ENCODE peak calls at places on chromosomes 12 and 14, in seven cellular contexts. Y, G, O, R, D, P and S are unnamed samples.
A peak's percentile ranks its signal among the peaks of the same experiment; 100 is the strongest.

GRCh38 chr14:68964300-68965093 is 14.6 kb downstream of the ACTN1 start:
- DNase-seq in Y (no peak), G (no peak), O (no peak), R (no peak), D (no peak), P (peak; percentile 59), S (no peak)

GRCh38 chr12:4323400-4323799 is 2.4 kb downstream of the TIGAR start:
- DNase-seq in Y (peak; percentile 2), G (no peak), O (no peak), R (no peak), D (no peak), P (no peak), S (no peak)

GRCh38 chr14:72519543-72519942 is 374.4 kb downstream of the DPF3 start:
- DNase-seq in Y (no peak), G (no peak), O (no peak), R (no peak), D (no peak), P (no peak), S (no peak)

GRCh38 chr14:49249022-49249421 is 337.2 kb downstream of the RPS29 start:
- DNase-seq in Y (no peak), G (no peak), O (no peak), R (no peak), D (no peak), P (no peak), S (no peak)

GRCh38 chr12:63942464-63943241 is 98.2 kb downstream of the SRGAP1 start:
- DNase-seq in Y (no peak), G (no peak), O (no peak), R (no peak), D (no peak), P (no peak), S (no peak)

GRCh38 chr12:389138-390096 is at the start of gene KDM5A:
- DNase-seq in Y (no peak), G (peak; percentile 87), O (peak; percentile 89), R (no peak), D (peak; percentile 90), P (peak; percentile 92), S (peak; percentile 95)

GRCh38 chr12:121508533-121508932 is 72.3 kb downstream of the KDM2B start:
- DNase-seq in Y (no peak), G (no peak), O (no peak), R (no peak), D (no peak), P (no peak), S (no peak)

GRCh38 chr14:56846970-56847928 is 37.0 kb upstream of the OTX2 start:
- DNase-seq in Y (no peak), G (no peak), O (no peak), R (no peak), D (no peak), P (no peak), S (peak; percentile 61)

GRCh38 chr14:60064491-60065072 is 27.1 kb upstream of the PCNX4 start:
- DNase-seq in Y (no peak), G (no peak), O (no peak), R (no peak), D (peak; percentile 3), P (peak; percentile 40), S (no peak)

GRCh38 chr12:92624236-92624635 is 78.6 kb upstream of the PLEKHG7 start:
- DNase-seq in Y (no peak), G (no peak), O (no peak), R (no peak), D (no peak), P (peak; percentile 93), S (no peak)

GRCh38 chr12:15855646-15856045 is 26.5 kb upstream of the STRAP start:
- DNase-seq in Y (no peak), G (no peak), O (no peak), R (no peak), D (no peak), P (peak; percentile 56), S (no peak)

GRCh38 chr14:49526101-49526500 is 60.1 kb downstream of the RPS29 start:
- DNase-seq in Y (no peak), G (no peak), O (no peak), R (no peak), D (no peak), P (no peak), S (peak; percentile 35)

GRCh38 chr14:84882830-84883229 is 647.1 kb upstream of the FLRT2 start:
- DNase-seq in Y (no peak), G (no peak), O (no peak), R (no peak), D (no peak), P (no peak), S (no peak)

GRCh38 chr14:71296184-71296583 is 388.9 kb downstream of the PCNX1 start:
- DNase-seq in Y (no peak), G (no peak), O (no peak), R (no peak), D (no peak), P (no peak), S (no peak)